ENCODE peak calls at places on chromosome 21, in five cellular contexts. I is cardiac muscle cell, O is hepatocyte, E is body of pancreas, Y is foreskin fibroblast. S is an unnamed sample.

GRCh38 chr21:38756746-38757145 is 49.0 kb upstream of the ETS2 start:
- DNase-seq in I (peak; percentile 56), O (peak; percentile 59), E (no peak), Y (peak; percentile 38), S (no peak)

GRCh38 chr21:41254090-41254700 is 62.4 kb upstream of the FAM3B start:
- DNase-seq in I (no peak), O (no peak), E (no peak), Y (no peak), S (no peak)

GRCh38 chr21:23887709-23888303 is 1719.5 kb downstream of the MRPL39 start:
- DNase-seq in I (no peak), O (no peak), E (no peak), Y (no peak), S (no peak)

GRCh38 chr21:38349111-38349746 is 92.4 kb downstream of the KCNJ15 start:
- DNase-seq in I (peak; percentile 24), O (no peak), E (no peak), Y (no peak), S (no peak)

GRCh38 chr21:41593051-41593783 is 85.3 kb upstream of the TMPRSS2 start:
- DNase-seq in I (no peak), O (peak; percentile 67), E (peak; percentile 35), Y (no peak), S (no peak)

GRCh38 chr21:38917045-38917774 is 111.5 kb downstream of the ETS2 start:
- DNase-seq in I (no peak), O (no peak), E (no peak), Y (no peak), S (no peak)

GRCh38 chr21:17185685-17186084 is 327.2 kb upstream of the CXADR start:
- DNase-seq in I (no peak), O (no peak), E (no peak), Y (no peak), S (no peak)

GRCh38 chr21:45538381-45539045 is 3.7 kb downstream of the SLC19A1 start:
- DNase-seq in I (no peak), O (no peak), E (peak; percentile 4), Y (no peak), S (no peak)

GRCh38 chr21:26776320-26777021 is 68.7 kb downstream of the ADAMTS1 start:
- DNase-seq in I (peak; percentile 74), O (no peak), E (no peak), Y (peak; percentile 82), S (no peak)

GRCh38 chr21:36463991-36464390 is 15.9 kb downstream of the CLDN14 start:
- DNase-seq in I (no peak), O (no peak), E (no peak), Y (no peak), S (no peak)

GRCh38 chr21:45551316-45551715 is 9.1 kb upstream of the SLC19A1 start:
- DNase-seq in I (peak; percentile 60), O (no peak), E (no peak), Y (peak; percentile 75), S (no peak)

GRCh38 chr21:35575280-35575915 is 484.9 kb downstream of the SETD4 start:
- DNase-seq in I (no peak), O (no peak), E (no peak), Y (peak; percentile 87), S (no peak)

GRCh38 chr21:41847066-41847804 is 31.9 kb downstream of the PRDM15 start:
- DNase-seq in I (peak; percentile 10), O (no peak), E (no peak), Y (peak; percentile 77), S (no peak)

GRCh38 chr21:42651515-42652401 is 1.7 kb upstream of the PDE9A start:
- DNase-seq in I (no peak), O (no peak), E (no peak), Y (peak; percentile 59), S (no peak)

GRCh38 chr21:41439245-41439644 is 13.2 kb downstream of the MX1 start:
- DNase-seq in I (no peak), O (no peak), E (no peak), Y (peak; percentile 9), S (no peak)

GRCh38 chr21:28237661-28238060 is 755.0 kb downstream of the LTN1 start:
- DNase-seq in I (no peak), O (no peak), E (no peak), Y (no peak), S (no peak)

GRCh38 chr21:36788116-36788515 is 89.2 kb downstream of the SIM2 start:
- DNase-seq in I (peak; percentile 20), O (peak; percentile 72), E (no peak), Y (peak; percentile 59), S (peak; percentile 82)

GRCh38 chr21:25862596-25862995 is 127.8 kb downstream of the GABPA start:
- DNase-seq in I (peak; percentile 56), O (no peak), E (peak; percentile 13), Y (peak; percentile 46), S (no peak)

GRCh38 chr21:38295997-38296764 is 39.4 kb downstream of the KCNJ15 start:
- DNase-seq in I (peak; percentile 63), O (no peak), E (no peak), Y (peak; percentile 51), S (no peak)

GRCh38 chr21:26115346-26115745 is 55.2 kb downstream of the APP start:
- DNase-seq in I (peak; percentile 41), O (no peak), E (peak; percentile 27), Y (no peak), S (no peak)

GRCh38 chr21:38806153-38806941 is 618 bp downstream of the ETS2 start:
- DNase-seq in I (no peak), O (no peak), E (peak; percentile 38), Y (peak; percentile 38), S (no peak)

GRCh38 chr21:46156378-46156645 is 933 bp upstream of the FTCD start:
- DNase-seq in I (no peak), O (peak; percentile 5), E (no peak), Y (no peak), S (no peak)

DNA sequence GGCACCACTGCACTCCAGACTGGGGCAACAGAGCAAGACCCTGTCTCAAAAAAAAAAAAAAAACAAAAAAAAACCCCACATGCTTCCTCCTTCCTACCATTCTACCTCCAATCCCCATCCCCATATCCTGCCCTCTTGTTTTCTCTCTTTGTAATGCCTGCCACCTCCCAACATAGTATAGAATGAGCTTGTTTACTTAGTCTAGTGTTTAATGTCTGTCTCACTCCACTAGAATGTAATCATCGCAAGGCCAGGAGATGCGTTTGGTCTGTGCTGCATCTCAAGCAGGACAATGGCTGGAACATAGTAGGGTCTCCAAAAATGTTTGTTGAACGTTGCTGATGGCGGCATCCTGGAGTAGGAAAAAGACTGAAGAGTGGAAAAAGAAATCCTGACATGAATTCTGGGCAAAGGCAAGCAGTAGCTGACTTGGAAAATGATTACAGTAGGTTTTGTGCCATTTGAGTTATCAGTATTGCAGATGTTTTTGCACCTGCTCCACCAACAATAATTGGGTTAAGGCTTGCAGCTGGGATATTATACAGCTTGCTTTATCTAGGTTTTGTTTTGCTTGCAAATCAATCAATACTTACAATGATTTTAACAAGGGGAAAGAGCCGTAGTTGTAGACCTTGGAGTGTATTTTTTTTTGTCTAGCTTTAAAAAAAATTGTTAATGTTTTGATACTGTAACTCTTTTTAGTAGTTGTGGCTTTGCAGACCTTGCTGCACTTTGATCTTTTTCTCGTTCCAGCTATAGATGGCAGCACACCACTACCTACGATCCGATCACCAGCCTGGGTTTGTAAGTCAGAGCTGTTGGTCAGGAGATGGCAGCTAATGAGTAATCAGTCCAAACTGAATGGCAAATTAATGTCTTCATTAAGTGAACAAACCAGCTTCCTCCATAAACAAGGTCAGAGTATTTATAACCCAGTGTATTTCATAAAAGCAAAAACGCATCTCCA is 62.4 kb downstream of the BACH1 start:
- DNase-seq in I (no peak), O (peak; percentile 45), E (peak; percentile 55), Y (no peak), S (no peak)
- TF ChIP-seq CTCF in I (no peak), O (peak; percentile 39), E (peak; percentile 10), Y (no peak), S (peak; percentile 73)

GRCh38 chr21:14528815-14529214 is 17.3 kb downstream of the SAMSN1 start:
- DNase-seq in I (no peak), O (no peak), E (no peak), Y (no peak), S (no peak)

GRCh38 chr21:14526199-14526598 is 19.9 kb downstream of the SAMSN1 start:
- DNase-seq in I (no peak), O (no peak), E (no peak), Y (no peak), S (no peak)

GRCh38 chr21:14530574-14530973 is 15.5 kb downstream of the SAMSN1 start:
- DNase-seq in I (no peak), O (no peak), E (no peak), Y (no peak), S (no peak)

GRCh38 chr21:14526816-14527689 is 19.1 kb downstream of the SAMSN1 start:
- DNase-seq in I (no peak), O (no peak), E (no peak), Y (no peak), S (no peak)

DNA sequence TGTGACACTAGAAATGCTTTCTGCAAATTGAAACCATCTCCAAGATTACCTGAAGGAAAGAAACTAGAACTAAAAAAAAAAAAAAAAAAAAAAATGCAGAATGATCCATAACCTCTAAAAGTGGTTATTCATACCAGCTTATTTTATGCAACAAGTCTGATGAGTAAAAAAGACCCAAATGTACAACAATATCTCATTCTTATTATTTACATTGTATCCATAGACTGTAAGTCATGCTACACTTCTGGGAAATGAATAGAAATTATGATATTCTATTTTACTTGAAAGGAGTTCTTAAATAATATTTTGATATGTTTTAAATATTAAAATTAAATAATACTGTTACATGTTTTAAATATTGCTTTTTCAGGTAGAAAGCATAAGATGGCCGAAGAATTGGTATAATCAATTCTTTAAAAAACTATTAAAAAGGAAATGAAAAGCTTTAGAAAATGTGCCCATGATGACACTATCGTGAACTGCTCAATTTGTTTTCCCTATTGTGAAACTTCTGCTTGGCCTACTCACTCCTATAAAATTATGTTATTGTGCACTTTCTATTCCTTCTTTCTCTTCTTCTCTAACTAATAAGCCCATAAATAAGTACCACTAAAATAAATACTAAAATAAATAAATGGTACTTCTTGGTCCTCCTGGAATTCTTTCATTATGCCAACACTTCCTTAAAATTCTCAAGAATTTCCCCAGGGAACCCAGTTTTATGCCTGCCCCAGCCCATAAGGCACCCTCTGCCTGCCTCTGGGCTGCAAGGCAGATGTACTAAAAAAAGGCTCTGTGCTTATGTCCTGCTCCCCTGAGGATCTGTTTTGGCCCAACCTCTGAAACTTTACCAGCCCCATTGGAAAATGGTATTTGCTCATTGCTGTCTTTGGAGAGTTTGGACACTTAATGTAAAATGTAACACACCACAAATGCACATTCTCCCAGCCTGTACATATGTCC is 18.1 kb downstream of the SAMSN1 start:
- DNase-seq in I (no peak), O (no peak), E (no peak), Y (no peak), S (no peak)
- H3K4me3 ChIP-seq in I (no peak overlapping the region), O (no peak overlapping the region), E (no peak overlapping the region), Y (no peak overlapping the region), S (no peak overlapping the region)

GRCh38 chr21:34129039-34129891 is 55.9 kb downstream of the MRPS6 start:
- DNase-seq in I (peak; percentile 91), O (peak; percentile 85), E (peak; percentile 62), Y (peak; percentile 91), S (peak; percentile 77)
- TF ChIP-seq CTCF in I (peak; percentile 69), O (peak; percentile 55), E (peak; percentile 23), Y (peak; percentile 68), S (peak; percentile 50)

GRCh38 chr21:15240846-15241245 is 176.0 kb upstream of the NRIP1 start:
- DNase-seq in I (peak; percentile 30), O (no peak), E (no peak), Y (peak; percentile 11), S (no peak)

GRCh38 chr21:15242906-15243305 is 178.1 kb upstream of the NRIP1 start:
- DNase-seq in I (no peak), O (no peak), E (no peak), Y (no peak), S (no peak)

GRCh38 chr21:15243356-15243755 is 178.6 kb upstream of the NRIP1 start:
- DNase-seq in I (no peak), O (no peak), E (no peak), Y (no peak), S (no peak)

GRCh38 chr21:15247613-15248012 is 182.8 kb upstream of the NRIP1 start:
- DNase-seq in I (no peak), O (no peak), E (no peak), Y (peak; percentile 10), S (no peak)

GRCh38 chr21:15241997-15242767 is 177.4 kb upstream of the NRIP1 start:
- DNase-seq in I (no peak), O (no peak), E (no peak), Y (no peak), S (no peak)
- H3K4me3 ChIP-seq in I (no peak overlapping the region), O (no peak overlapping the region), E (no peak overlapping the region), Y (no peak overlapping the region), S (no peak overlapping the region)

S was measured in LNCaP clone FGC.